ENCODE peak calls at places on chromosome 1, in five cellular contexts. E is upper lobe of right lung, C is sigmoid colon, Y is lung, Q is astrocyte. Z is an unnamed sample.

GRCh38 chr1:49104575-49104974 is 327.9 kb upstream of the BEND5 start:
- DNase-seq in E (no peak), C (no peak), Y (no peak), Q (no peak), Z (no peak)

GRCh38 chr1:51569284-51570062 is 47.4 kb upstream of the OSBPL9 start:
- DNase-seq in E (no peak), C (no peak), Y (peak), Q (peak), Z (peak)

GRCh38 chr1:39081266-39082139 is 55.4 kb downstream of the NDUFS5 start:
- DNase-seq in E (peak), C (no peak), Y (no peak), Q (no peak), Z (no peak)

GRCh38 chr1:181647314-181648035 is 164.2 kb downstream of the CACNA1E start:
- DNase-seq in E (no peak), C (no peak), Y (no peak), Q (peak), Z (no peak)

GRCh38 chr1:208924011-208924410 is 659.5 kb upstream of the CAMK1G start:
- DNase-seq in E (no peak), C (no peak), Y (no peak), Q (peak), Z (no peak)

GRCh38 chr1:8317647-8318360 is at the start of gene SLC45A1:
- DNase-seq in E (peak), C (peak), Y (peak), Q (peak), Z (peak)

GRCh38 chr1:225768662-225769426 is 8.8 kb upstream of the SRP9 start:
- DNase-seq in E (no peak), C (no peak), Y (no peak), Q (no peak), Z (no peak)

GRCh38 chr1:184462170-184462569 is 75.3 kb downstream of the C1orf21 start:
- DNase-seq in E (no peak), C (no peak), Y (no peak), Q (no peak), Z (no peak)

GRCh38 chr1:242784074-242784473 is 259.6 kb upstream of the PLD5 start:
- DNase-seq in E (no peak), C (no peak), Y (no peak), Q (no peak), Z (no peak)

GRCh38 chr1:201624741-201625646 is 86.1 kb downstream of the NAV1 start:
- DNase-seq in E (no peak), C (no peak), Y (no peak), Q (peak), Z (peak)

GRCh38 chr1:94299627-94300552 is 62.5 kb upstream of the ARHGAP29 start:
- DNase-seq in E (no peak), C (no peak), Y (peak), Q (peak), Z (peak)

GRCh38 chr1:234842726-234843641 is 233.0 kb upstream of the IRF2BP2 start:
- DNase-seq in E (no peak), C (no peak), Y (no peak), Q (peak), Z (peak)

GRCh38 chr1:228697209-228698016 is 37.9 kb upstream of the RHOU start:
- DNase-seq in E (no peak), C (peak), Y (peak), Q (peak), Z (peak)

GRCh38 chr1:211095381-211095780 is 38.6 kb downstream of the KCNH1 start:
- DNase-seq in E (no peak), C (no peak), Y (no peak), Q (no peak), Z (no peak)

GRCh38 chr1:198778049-198778448 is 139.2 kb downstream of the PTPRC start:
- DNase-seq in E (no peak), C (no peak), Y (no peak), Q (peak), Z (peak)

GRCh38 chr1:186819140-186819539 is 9.6 kb upstream of the PLA2G4A start:
- DNase-seq in E (no peak), C (no peak), Y (no peak), Q (peak), Z (peak)

GRCh38 chr1:8091691-8092090 is 65.6 kb upstream of the ERRFI1 start:
- DNase-seq in E (no peak), C (no peak), Y (no peak), Q (peak), Z (peak)

GRCh38 chr1:178912597-178912996 is 41.7 kb upstream of the ANGPTL1 start:
- DNase-seq in E (no peak), C (no peak), Y (no peak), Q (no peak), Z (no peak)

GRCh38 chr1:178910023-178910422 is 39.1 kb upstream of the ANGPTL1 start:
- DNase-seq in E (no peak), C (no peak), Y (no peak), Q (no peak), Z (no peak)

GRCh38 chr1:178908358-178908757 is 37.5 kb upstream of the ANGPTL1 start:
- DNase-seq in E (no peak), C (no peak), Y (no peak), Q (peak), Z (peak)
- H3K4me3 ChIP-seq in E (no peak), C (no peak), Y (no peak), Q (no peak), Z (no peak)

DNA sequence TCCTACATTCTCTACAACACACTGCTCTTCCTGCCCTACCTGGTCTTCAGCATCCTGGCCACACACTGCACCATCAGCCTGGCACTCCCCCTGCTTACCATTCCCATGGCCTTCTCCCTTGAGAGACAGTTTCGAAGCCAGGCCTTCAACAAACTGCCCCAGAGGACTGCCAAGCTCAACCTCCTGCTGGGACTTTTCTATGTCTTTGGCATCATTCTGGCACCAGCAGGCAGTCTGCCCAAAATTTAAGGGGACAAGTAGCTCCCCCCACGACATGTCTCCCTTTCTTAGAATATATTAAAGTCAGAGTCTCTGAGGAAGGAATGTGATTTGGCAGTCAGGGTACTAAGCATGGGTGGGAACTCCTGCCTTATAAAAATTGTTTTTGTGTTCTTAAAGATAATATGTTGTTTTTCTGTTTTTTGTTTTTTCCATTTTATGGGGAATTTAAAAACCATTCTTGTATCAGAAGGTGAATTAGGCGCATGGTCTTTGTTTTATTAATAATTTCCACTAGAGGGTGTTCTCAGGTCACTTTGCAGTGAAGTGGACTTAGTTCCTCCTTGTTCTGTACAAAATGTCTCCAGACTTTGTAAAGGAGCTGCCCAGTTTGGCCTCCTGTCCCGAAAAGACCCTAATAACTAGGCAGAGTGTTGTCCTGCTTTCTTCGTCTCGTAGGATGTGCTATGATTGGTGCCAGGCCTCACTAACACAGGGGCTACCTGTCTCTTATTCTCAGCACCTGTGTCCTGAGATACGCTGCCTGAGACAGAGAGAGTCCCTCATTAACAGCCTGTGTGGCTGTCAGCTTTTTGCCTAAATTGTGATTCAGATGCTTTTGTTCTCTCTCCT is 13.1 kb downstream of the UBIAD1 start:
- DNase-seq in E (no peak), C (no peak), Y (no peak), Q (no peak), Z (peak)
- TF ChIP-seq CTCF in E (no peak), C (no peak), Y (no peak), Q (peak), Z (peak)

DNA sequence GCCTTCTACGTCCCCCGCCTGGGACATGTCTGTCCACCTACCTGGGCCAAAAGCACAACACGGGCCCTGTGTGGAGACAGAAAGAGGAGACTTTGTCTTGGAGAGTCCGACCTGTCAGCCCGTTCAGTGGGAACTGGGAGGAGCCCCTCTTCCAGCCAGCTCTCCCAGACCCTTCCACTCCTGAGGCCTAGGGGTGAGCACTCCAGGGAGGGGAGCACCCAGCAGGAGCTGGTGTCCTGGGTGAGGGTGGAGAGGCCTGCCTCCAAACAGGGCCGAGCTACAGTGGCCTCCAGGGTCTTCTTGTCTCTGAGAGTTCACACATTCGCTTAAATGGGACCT is 546 bp downstream of the SPOCD1 start:
- DNase-seq in E (no peak), C (no peak), Y (no peak), Q (no peak), Z (no peak)
- H3K4me3 ChIP-seq in E (no peak), C (no peak), Y (no peak), Q (peak), Z (no peak)

GRCh38 chr1:63777286-63777685 is 3.5 kb downstream of the ROR1 start:
- DNase-seq in E (no peak), C (no peak), Y (no peak), Q (no peak), Z (no peak)
- TF ChIP-seq CTCF in E (no peak), C (no peak), Y (no peak), Q (no peak), Z (no peak)

GRCh38 chr1:10494754-10495474 is 20.2 kb downstream of the PEX14 start:
- DNase-seq in E (peak), C (peak), Y (peak), Q (no peak), Z (peak)
- H3K4me3 ChIP-seq in E (peak), C (no peak), Y (no peak), Q (no peak), Z (peak)

Z was measured in cardiac fibroblast.